ENCODE peak calls at places on chromosomes 16 and 17, in seven cellular contexts. A, W, F, H, K, Z and B are unnamed samples.

GRCh38 chr17:11986179-11986938 is 10.9 kb downstream of the ZNF18 start:
- DNase-seq in Z (no peak), A (peak; percentile 83), K (no peak), F (no peak), H (no peak), W (no peak), B (peak; percentile 79)

GRCh38 chr16:29860218-29860617 is 2.8 kb downstream of the CDIPT start:
- DNase-seq in H (no peak), A (no peak), W (peak; percentile 32), Z (no peak), K (no peak), F (no peak), B (no peak)

GRCh38 chr16:56684926-56685590 is 2.8 kb downstream of the MT1X start:
- DNase-seq in Z (peak; percentile 76), A (no peak), W (no peak), H (no peak), K (no peak), F (peak; percentile 76), B (peak; percentile 74)

GRCh38 chr17:11797803-11798202 is 199.5 kb downstream of the ZNF18 start:
- DNase-seq in W (no peak), Z (no peak), F (no peak), A (no peak), K (peak; percentile 10), H (no peak), B (no peak)

GRCh38 chr16:49596699-49597291 is 223.2 kb downstream of the C16orf78 start:
- DNase-seq in F (no peak), Z (no peak), H (no peak), W (peak; percentile 24), A (no peak), K (peak; percentile 71), B (no peak)

GRCh38 chr17:31394544-31394943 is 3.1 kb downstream of the RAB11FIP4 start:
- DNase-seq in F (no peak), H (peak; percentile 53), K (no peak), Z (no peak), A (peak; percentile 56), W (peak; percentile 53), B (no peak)

GRCh38 chr16:17397499-17397891 is 73.3 kb downstream of the XYLT1 start:
- DNase-seq in F (no peak), Z (no peak), A (peak; percentile 61), W (peak; percentile 40), H (no peak), K (peak; percentile 59), B (no peak)

GRCh38 chr17:69869667-69870066 is 205.4 kb upstream of the KCNJ16 start:
- DNase-seq in A (no peak), W (no peak), F (no peak), Z (no peak), K (no peak), H (no peak), B (no peak)

GRCh38 chr17:82013341-82013740 is 9.3 kb downstream of the CENPX start:
- DNase-seq in H (no peak), W (no peak), A (no peak), F (peak; percentile 91), K (peak; percentile 94), Z (no peak), B (no peak)

GRCh38 chr17:43856141-43856540 is 9.2 kb downstream of the CD300LG start:
- DNase-seq in W (no peak), H (no peak), K (no peak), Z (no peak), F (no peak), A (no peak), B (no peak)

GRCh38 chr16:11191665-11192064 is 64.3 kb downstream of the SOCS1 start:
- DNase-seq in H (no peak), A (no peak), Z (no peak), W (no peak), K (no peak), F (no peak), B (no peak)

GRCh38 chr16:89697616-89698331 is 3.7 kb downstream of the SPATA2L start:
- DNase-seq in A (no peak), K (peak; percentile 29), H (no peak), Z (no peak), W (no peak), F (no peak), B (no peak)

GRCh38 chr17:40646791-40647548 is 648 bp downstream of the SMARCE1 start:
- DNase-seq in K (no peak), H (no peak), W (no peak), Z (no peak), F (no peak), A (peak; percentile 50), B (no peak)

GRCh38 chr16:81353895-81354294 is 39.1 kb downstream of the GAN start:
- DNase-seq in F (no peak), K (no peak), Z (no peak), W (no peak), A (no peak), H (no peak), B (no peak)

GRCh38 chr17:19940722-19941464 is 36.7 kb downstream of the AKAP10 start:
- DNase-seq in F (no peak), A (peak; percentile 40), W (no peak), H (no peak), K (no peak), Z (no peak), B (peak; percentile 19)

GRCh38 chr16:9300252-9300651 is 208.8 kb downstream of the HAPSTR1 start:
- DNase-seq in A (no peak), Z (no peak), H (no peak), F (no peak), W (no peak), K (no peak), B (no peak)

GRCh38 chr16:29743827-29744531 is 1.8 kb downstream of the C16orf54 start:
- DNase-seq in K (no peak), A (no peak), W (no peak), F (no peak), Z (no peak), H (no peak), B (peak; percentile 68)

GRCh38 chr16:15650019-15650697 is at the start of gene NDE1:
- DNase-seq in Z (peak; percentile 88), W (peak; percentile 94), A (peak; percentile 93), H (peak; percentile 70), K (peak; percentile 98), F (peak; percentile 96), B (peak; percentile 95)

GRCh38 chr16:5622234-5622884 is 524.8 kb upstream of the EEF2KMT start:
- DNase-seq in A (no peak), W (no peak), F (no peak), H (no peak), Z (no peak), K (no peak), B (no peak)
- TF ChIP-seq POLR2AphosphoS5 in A (no peak), W (no peak), F (no peak), H (no peak), Z (no peak), K (no peak), B (no peak)

GRCh38 chr17:50688168-50688719 is 19.5 kb downstream of the ANKRD40 start:
- DNase-seq in A (no peak), K (no peak), F (no peak), Z (no peak), W (no peak), H (no peak), B (no peak)
- H3K4me1 ChIP-seq in A (peaks cover 99% of the 10 kb centered on the region), K (peaks cover 53% of the 10 kb centered on the region), F (peaks cover 72% of the 10 kb centered on the region), Z (peaks cover 10% of the 10 kb centered on the region), W (peaks cover 82% of the 10 kb centered on the region), H (peaks cover 16% of the 10 kb centered on the region), B (peaks cover 23% of the 10 kb centered on the region)

DNA sequence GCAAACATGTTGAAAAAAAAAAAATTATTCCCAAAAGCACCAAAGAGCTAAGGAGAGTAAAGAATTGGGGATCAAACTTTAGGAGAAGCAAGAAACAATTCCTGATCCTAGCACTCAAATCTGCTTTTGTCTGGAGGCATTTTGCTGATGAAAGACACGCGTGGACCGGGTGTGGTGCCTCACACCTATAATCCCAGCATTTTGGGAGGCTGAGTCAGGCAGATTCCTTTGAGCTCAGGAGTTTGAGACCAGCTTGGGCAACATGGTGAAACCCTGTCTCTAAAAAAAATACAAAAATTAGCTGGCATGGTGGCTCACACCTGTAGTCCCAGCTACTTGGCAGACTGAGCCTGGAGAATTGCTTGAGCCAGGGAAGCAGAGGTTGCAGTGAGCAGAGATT is 35.4 kb downstream of the ZFP90 start:
- DNase-seq in W (no peak), H (no peak), A (no peak), K (no peak), F (no peak), Z (no peak), B (no peak)
- H3K9me3 ChIP-seq in W (peaks cover 91% of the 10 kb centered on the region), H (peaks cover 21% of the 10 kb centered on the region), A (peaks cover 83% of the 10 kb centered on the region), K (no peaks in the 10 kb centered on the region), F (peaks cover 63% of the 10 kb centered on the region), Z (peaks cover 99% of the 10 kb centered on the region), B (no peaks in the 10 kb centered on the region)

GRCh38 chr17:80259642-80260535 is 763 bp upstream of the RNF213 start:
- DNase-seq in H (no peak), A (peak; percentile 59), F (peak; percentile 84), Z (no peak), K (peak; percentile 99), W (peak; percentile 66), B (peak; percentile 60)
- TF ChIP-seq POLR2AphosphoS5 in H (no peak), A (no peak), F (peak; percentile 50), Z (no peak), K (peak; percentile 44), W (peak; percentile 42), B (no peak)

DNA sequence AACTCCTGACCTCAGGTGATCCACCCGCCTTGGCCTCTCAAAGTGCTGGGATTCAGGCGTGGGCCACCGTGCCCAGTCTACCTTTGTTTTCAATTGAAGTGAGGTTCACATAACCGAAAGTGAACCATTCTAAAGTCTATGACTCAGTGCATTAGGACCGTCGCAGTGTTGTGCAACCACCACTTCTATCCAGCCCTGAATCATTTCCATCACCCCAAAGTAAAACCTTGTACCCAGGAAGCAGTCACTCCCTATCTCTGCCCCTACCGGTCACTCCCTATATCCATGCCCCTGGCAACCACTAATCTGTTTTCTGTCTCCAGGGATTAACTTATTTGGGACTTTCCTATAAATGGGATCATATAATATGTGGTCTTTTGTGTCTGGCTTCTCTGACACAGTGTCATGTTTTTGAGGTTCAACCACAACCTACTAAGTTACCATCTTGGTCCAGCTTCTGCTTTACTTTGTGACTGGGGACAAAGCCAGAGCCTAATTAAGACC is 28.3 kb upstream of the CDC42EP4 start:
- DNase-seq in F (peak; percentile 87), W (peak; percentile 54), A (peak; percentile 88), Z (peak; percentile 52), H (no peak), K (no peak), B (no peak)
- H3K4me1 ChIP-seq in F (peaks cover 71% of the 10 kb centered on the region), W (peaks cover 29% of the 10 kb centered on the region), A (peaks cover 52% of the 10 kb centered on the region), Z (peaks cover 21% of the 10 kb centered on the region), H (peaks cover 35% of the 10 kb centered on the region), K (peaks cover 50% of the 10 kb centered on the region), B (peaks cover 3% of the 10 kb centered on the region)

GRCh38 chr16:59392911-59393310 is 658.8 kb upstream of the GOT2 start:
- DNase-seq in A (no peak), F (no peak), W (no peak), Z (no peak), K (no peak), H (no peak), B (no peak)

GRCh38 chr16:59400830-59401229 is 666.7 kb upstream of the GOT2 start:
- DNase-seq in W (no peak), K (no peak), Z (no peak), H (no peak), A (no peak), F (no peak), B (no peak)

GRCh38 chr16:59394526-59394925 is 660.4 kb upstream of the GOT2 start:
- DNase-seq in A (no peak), K (no peak), F (no peak), H (no peak), Z (no peak), W (no peak), B (no peak)

GRCh38 chr16:59397638-59398037 is 663.5 kb upstream of the GOT2 start:
- DNase-seq in A (no peak), K (no peak), Z (no peak), W (no peak), F (no peak), H (no peak), B (no peak)
- H3K9me3 ChIP-seq in A (peaks cover 21% of the 10 kb centered on the region), K (no peaks in the 10 kb centered on the region), Z (no peaks in the 10 kb centered on the region), W (no peaks in the 10 kb centered on the region), F (no peaks in the 10 kb centered on the region), H (no peaks in the 10 kb centered on the region), B (no peaks in the 10 kb centered on the region)